ENCODE peak calls at places on chromosomes 13 and 19, in nine cellular contexts. V is H9, A is neural progenitor cell, O is IMR-90, C is fibroblast of lung, F is SK-N-MC, J is mesenchymal stem cell, S is mammary epithelial cell, R is NT2/D1. I is an unnamed sample.

GRCh38 chr19:6417713-6418561 is 6.7 kb downstream of the KHSRP start:
- DNase-seq in J (peak; percentile 17), F (no peak), S (no peak), C (peak; percentile 13), O (peak; percentile 5), R (no peak), V (no peak), A (peak; percentile 66), I (no peak)

GRCh38 chr13:79779761-79780160 is 298.8 kb downstream of the NDFIP2 start:
- DNase-seq in A (peak; percentile 72), C (peak; percentile 68), S (peak; percentile 82), V (no peak), O (peak; percentile 51), J (peak; percentile 72), R (no peak), F (no peak), I (peak; percentile 62)

GRCh38 chr13:45325806-45326205 is 15.2 kb downstream of the TPT1 start:
- DNase-seq in V (no peak), A (no peak), R (no peak), S (peak; percentile 87), C (peak; percentile 91), J (peak; percentile 95), F (no peak), O (peak; percentile 97), I (peak; percentile 88)

GRCh38 chr19:53865523-53865917 is 2.2 kb upstream of the MYADM start:
- DNase-seq in O (no peak), C (no peak), A (peak; percentile 37), F (no peak), R (no peak), S (no peak), V (no peak), J (peak; percentile 18), I (no peak)

GRCh38 chr13:98542568-98543379 is 34.1 kb downstream of the STK24 start:
- DNase-seq in R (no peak), S (no peak), J (no peak), A (no peak), O (no peak), V (no peak), C (no peak), F (no peak), I (no peak)

GRCh38 chr19:40191836-40192646 is 815 bp downstream of the MAP3K10 start:
- DNase-seq in R (no peak), J (peak; percentile 30), S (no peak), O (peak; percentile 19), A (peak; percentile 89), F (no peak), V (peak; percentile 77), C (peak; percentile 25), I (no peak)

GRCh38 chr13:97574926-97575325 is 141.0 kb downstream of the RAP2A start:
- DNase-seq in V (peak; percentile 72), J (peak; percentile 56), C (peak; percentile 7), O (peak; percentile 52), R (no peak), F (no peak), S (peak; percentile 3), A (peak; percentile 53), I (no peak)

GRCh38 chr19:15464394-15465385 is at the start of gene RASAL3:
- DNase-seq in C (no peak), J (no peak), F (no peak), V (peak; percentile 59), O (no peak), A (no peak), R (no peak), S (no peak), I (no peak)

GRCh38 chr19:4140237-4140711 is 13.2 kb upstream of the CREB3L3 start:
- DNase-seq in F (no peak), A (peak; percentile 88), J (peak; percentile 79), C (peak; percentile 59), V (peak; percentile 75), S (peak; percentile 38), O (peak; percentile 72), R (peak; percentile 77), I (peak; percentile 34)

GRCh38 chr19:13681509-13681908 is 82.8 kb upstream of the MRI1 start:
- DNase-seq in O (no peak), F (no peak), S (no peak), V (no peak), R (no peak), C (peak; percentile 41), J (no peak), A (no peak), I (peak; percentile 22)

GRCh38 chr19:48629297-48629598 is 7.9 kb downstream of the DBP start:
- DNase-seq in J (no peak), A (no peak), F (no peak), C (no peak), V (no peak), R (no peak), O (no peak), S (no peak), I (no peak)

GRCh38 chr19:7331446-7331845 is 17.3 kb upstream of the ARHGEF18 start:
- DNase-seq in S (no peak), V (no peak), O (no peak), R (no peak), C (no peak), J (no peak), A (no peak), F (no peak), I (no peak)

GRCh38 chr19:30014770-30015169 is 72.7 kb downstream of the URI1 start:
- DNase-seq in A (no peak), S (no peak), R (no peak), F (no peak), O (no peak), J (no peak), V (no peak), C (no peak), I (no peak)

GRCh38 chr19:30009013-30009412 is 67.0 kb downstream of the URI1 start:
- DNase-seq in C (no peak), O (no peak), F (no peak), V (no peak), R (no peak), S (no peak), A (no peak), J (no peak), I (no peak)

GRCh38 chr19:30006206-30006605 is 64.2 kb downstream of the URI1 start:
- DNase-seq in O (no peak), A (no peak), C (no peak), F (no peak), V (no peak), S (no peak), J (no peak), R (no peak), I (no peak)

GRCh38 chr19:30008169-30008568 is 66.1 kb downstream of the URI1 start:
- DNase-seq in C (no peak), J (no peak), F (no peak), R (no peak), A (no peak), O (no peak), S (no peak), V (no peak), I (no peak)

DNA sequence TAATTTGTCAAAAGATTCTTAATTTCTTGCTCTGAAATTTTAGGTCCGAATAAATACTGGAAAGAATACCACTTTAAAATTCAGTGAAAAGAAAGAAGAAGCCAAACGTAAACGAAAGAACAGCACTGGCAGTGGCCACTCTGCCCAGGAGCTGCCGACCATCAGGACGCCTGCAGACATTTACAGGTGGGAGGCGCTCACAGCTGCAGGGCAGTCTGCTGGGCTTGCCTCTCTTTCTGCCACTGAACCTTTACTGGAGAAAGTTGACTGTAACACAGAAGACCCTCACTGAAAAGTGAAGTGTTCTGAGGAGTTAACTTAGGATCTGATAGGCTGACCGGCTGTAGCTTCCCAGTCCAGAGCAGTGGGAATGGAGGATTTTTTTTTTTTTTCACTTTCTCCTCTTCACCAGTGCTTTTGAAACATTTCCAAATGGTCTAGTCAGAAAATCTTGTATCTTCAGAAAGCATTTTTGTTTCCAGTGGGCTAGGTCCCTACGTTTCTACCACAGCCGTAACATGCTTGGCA is 69.1 kb downstream of the URI1 start:
- DNase-seq in V (peak; percentile 59), O (no peak), R (no peak), J (no peak), S (no peak), F (no peak), C (no peak), A (peak; percentile 43), I (no peak)
- H3K9ac ChIP-seq in V (no peak overlapping the region), O (no peak overlapping the region), R (no peak overlapping the region), J (peak overlapping the region; percentile 54), S (no peak overlapping the region), F (no peak overlapping the region), C (no peak overlapping the region), A (no peak overlapping the region), I (no peak overlapping the region)

GRCh38 chr19:2408247-2408646 is 19.1 kb downstream of the TIMM13 start:
- DNase-seq in S (no peak), R (no peak), F (no peak), J (no peak), C (no peak), O (no peak), A (no peak), V (no peak), I (no peak)
- H3K9ac ChIP-seq in S (no peak overlapping the region), R (no peak overlapping the region), F (no peak overlapping the region), J (no peak overlapping the region), C (no peak overlapping the region), O (no peak overlapping the region), A (no peak overlapping the region), V (no peak overlapping the region), I (no peak overlapping the region)

DNA sequence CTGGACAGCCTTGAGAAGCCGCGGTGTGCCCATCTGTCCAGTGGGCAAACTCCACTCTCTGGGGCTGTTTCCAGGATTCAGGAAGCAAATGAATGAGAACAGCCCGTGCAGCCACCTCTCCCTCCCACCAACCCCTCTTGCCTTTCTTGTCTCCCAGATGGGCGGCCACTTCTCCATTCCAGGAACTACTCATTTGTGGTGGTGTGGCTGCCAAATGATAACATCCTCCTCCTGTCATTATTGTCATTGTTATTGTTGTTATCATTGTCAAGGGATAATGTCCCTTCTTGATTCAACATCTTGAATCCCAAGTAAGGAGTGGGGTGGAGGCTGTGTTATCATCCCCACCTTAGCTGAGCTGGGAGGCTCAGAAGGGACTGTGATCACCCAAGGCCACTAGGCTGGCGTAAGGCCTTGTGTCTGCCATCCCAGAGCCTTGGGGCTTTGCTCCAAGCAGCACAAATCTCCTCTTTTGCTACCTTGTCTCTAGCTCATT is 1.6 kb downstream of the DNM2 start:
- DNase-seq in A (no peak), R (no peak), S (no peak), V (no peak), C (no peak), F (no peak), J (peak; percentile 5), O (no peak), I (no peak)
- H3K9ac ChIP-seq in A (peak overlapping the region; percentile 89), R (peak overlapping the region; percentile 98), S (peak overlapping the region; percentile 64), V (no peak overlapping the region), C (peak overlapping the region; percentile 96), F (peak overlapping the region; percentile 91), J (peak overlapping the region; percentile 87), O (peak overlapping the region; percentile 76), I (peak overlapping the region; percentile 91)

GRCh38 chr19:55277494-55277893 is 2.4 kb downstream of the HSPBP1 start:
- DNase-seq in S (no peak), A (no peak), C (no peak), J (no peak), F (no peak), O (no peak), V (no peak), R (no peak), I (no peak)
- H3K9ac ChIP-seq in S (no peak overlapping the region), A (no peak overlapping the region), C (no peak overlapping the region), J (no peak overlapping the region), F (no peak overlapping the region), O (no peak overlapping the region), V (no peak overlapping the region), R (no peak overlapping the region), I (no peak overlapping the region)

GRCh38 chr13:50914848-50915247 is 5.3 kb downstream of the RNASEH2B start:
- DNase-seq in C (peak; percentile 59), A (no peak), J (peak; percentile 76), S (peak; percentile 32), V (no peak), O (peak; percentile 52), F (no peak), R (no peak), I (peak; percentile 48)
- H3K9ac ChIP-seq in C (no peak overlapping the region), A (no peak overlapping the region), J (peak overlapping the region; percentile 67), S (no peak overlapping the region), V (no peak overlapping the region), O (no peak overlapping the region), F (no peak overlapping the region), R (no peak overlapping the region), I (peak overlapping the region; percentile 32)